ENCODE peak calls at places on chromosomes 5 and 9, in eight cellular contexts. J, X, I, W, G, R, Q and O are unnamed samples.

GRCh38 chr5:113202904-113203716 is 226.5 kb downstream of the DCP2 start:
- DNase-seq in J (no peak), X (peak; percentile 29), I (no peak), W (no peak), G (no peak), R (no peak), Q (no peak), O (peak; percentile 92)

GRCh38 chr5:136034492-136034891 is 5.7 kb downstream of the TGFBI start:
- DNase-seq in J (peak; percentile 12), X (no peak), I (no peak), W (no peak), G (no peak), R (no peak), Q (no peak), O (no peak)

GRCh38 chr5:134490255-134490924 is 35.1 kb upstream of the JADE2 start:
- DNase-seq in J (no peak), X (no peak), I (no peak), W (no peak), G (no peak), R (no peak), Q (no peak), O (no peak)

GRCh38 chr5:149853019-149853648 is 91.5 kb downstream of the PDE6A start:
- DNase-seq in J (peak; percentile 42), X (peak; percentile 31), I (peak; percentile 3), W (no peak), G (peak; percentile 19), R (peak; percentile 41), Q (peak; percentile 82), O (peak; percentile 78)

GRCh38 chr9:93058357-93059096 is at the start of gene SUSD3:
- DNase-seq in J (no peak), X (no peak), I (no peak), W (peak; percentile 57), G (no peak), R (no peak), Q (peak; percentile 20), O (peak; percentile 85)

GRCh38 chr9:135612437-135612836 is 26.9 kb downstream of the GLT6D1 start:
- DNase-seq in J (peak; percentile 31), X (no peak), I (no peak), W (no peak), G (no peak), R (no peak), Q (no peak), O (no peak)

GRCh38 chr5:27706832-27707231 is 668.4 kb upstream of the CDH9 start:
- DNase-seq in J (no peak), X (no peak), I (no peak), W (no peak), G (no peak), R (no peak), Q (no peak), O (no peak)

GRCh38 chr9:121447341-121447834 is 52.3 kb downstream of the GGTA1 start:
- DNase-seq in J (no peak), X (no peak), I (no peak), W (no peak), G (no peak), R (no peak), Q (peak; percentile 78), O (no peak)

GRCh38 chr5:150517272-150518152 is 9.6 kb downstream of the NDST1 start:
- DNase-seq in J (peak; percentile 25), X (no peak), I (no peak), W (no peak), G (peak; percentile 22), R (peak; percentile 56), Q (peak; percentile 92), O (peak; percentile 81)